ENCODE peak calls at places on chromosome 10, in four cellular contexts. F is mesenchymal stem cell, R is H1, S is IMR-90. W is an unnamed sample.

GRCh38 chr10:117830832-117831231 is 215.9 kb downstream of the RAB11FIP2 start:
- DNase-seq in F (no peak), R (no peak), S (no peak), W (peak)

GRCh38 chr10:51654918-51655317 is 44.5 kb downstream of the CSTF2T start:
- DNase-seq in R (no peak), F (no peak), S (no peak), W (no peak)

GRCh38 chr10:24920907-24921881 is 31.2 kb downstream of the PRTFDC1 start:
- DNase-seq in F (peak), S (peak), R (no peak), W (no peak)

GRCh38 chr10:71996598-71997371 is 32.6 kb downstream of the CHST3 start:
- DNase-seq in F (no peak), S (no peak), R (no peak), W (no peak)

GRCh38 chr10:21036757-21037156 is 139.6 kb upstream of the NEBL start:
- DNase-seq in R (no peak), F (no peak), S (no peak), W (no peak)

GRCh38 chr10:103145860-103146466 is 47.1 kb downstream of the NT5C2 start:
- DNase-seq in F (peak), S (peak), R (no peak), W (no peak)

GRCh38 chr10:3760083-3760482 is 24.9 kb downstream of the KLF6 start:
- DNase-seq in R (no peak), F (no peak), S (no peak), W (no peak)

GRCh38 chr10:70910486-70911350 is 22.4 kb upstream of the PCBD1 start:
- DNase-seq in R (no peak), S (no peak), F (no peak), W (no peak)

GRCh38 chr10:62992145-62992721 is 140.9 kb upstream of the NRBF2 start:
- DNase-seq in R (no peak), S (peak), F (no peak), W (no peak)

GRCh38 chr10:34290412-34291082 is 524.5 kb downstream of the PARD3 start:
- DNase-seq in F (peak), S (peak), R (no peak), W (no peak)

GRCh38 chr10:42783181-42783549 is 570 bp downstream of the BMS1 start:
- DNase-seq in R (no peak), S (peak), F (peak), W (no peak)

GRCh38 chr10:110358869-110359629 is 54.3 kb upstream of the SMNDC1 start:
- DNase-seq in F (no peak), R (no peak), S (no peak), W (no peak)

GRCh38 chr10:52229271-52229931 is 84.7 kb upstream of the DKK1 start:
- DNase-seq in S (peak), F (peak), R (no peak), W (no peak)

GRCh38 chr10:93965911-93966310 is 27.8 kb upstream of the PLCE1 start:
- DNase-seq in F (no peak), R (no peak), S (no peak), W (no peak)

GRCh38 chr10:93967756-93968155 is 26.0 kb upstream of the PLCE1 start:
- DNase-seq in F (no peak), R (no peak), S (no peak), W (no peak)

GRCh38 chr10:93963434-93963833 is 30.3 kb upstream of the PLCE1 start:
- DNase-seq in F (no peak), S (no peak), R (no peak), W (no peak)

GRCh38 chr10:93973748-93974445 is 19.8 kb upstream of the PLCE1 start:
- DNase-seq in F (no peak), S (no peak), R (no peak), W (no peak)

DNA sequence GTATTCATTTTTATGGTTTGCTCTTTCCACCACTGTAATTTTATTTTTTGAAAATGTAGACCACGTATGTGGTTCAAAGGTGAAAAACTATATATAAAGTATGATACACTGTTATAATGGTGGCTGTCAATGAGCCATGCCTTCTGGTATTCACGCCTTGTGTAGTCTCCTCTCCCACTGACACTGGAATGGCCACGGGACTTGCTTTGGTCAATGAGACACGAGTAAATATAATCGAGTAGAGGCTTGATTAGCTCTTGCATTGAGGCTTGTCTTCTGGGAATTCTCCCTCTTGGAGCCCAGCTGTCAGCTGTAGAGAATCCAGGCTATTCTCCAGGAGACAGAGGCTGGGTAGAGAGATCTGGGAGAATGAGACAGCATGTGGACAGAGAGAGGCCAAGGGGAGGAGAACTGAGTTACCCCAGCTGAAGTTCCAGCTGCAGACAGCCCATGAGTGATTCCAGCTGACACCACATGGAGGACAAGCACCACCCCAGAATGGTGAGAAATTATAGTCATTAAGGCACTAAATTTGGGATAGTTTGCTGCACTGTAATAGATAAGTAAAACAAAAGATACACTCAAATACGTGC is 25.2 kb upstream of the PLCE1 start:
- DNase-seq in S (no peak), R (no peak), F (no peak), W (no peak)
- H3K27ac ChIP-seq in S (no peak), R (no peak), F (peak), W (no peak)

GRCh38 chr10:78116451-78116850 is 82.8 kb downstream of the RPS24 start:
- DNase-seq in R (no peak), S (no peak), F (no peak), W (no peak)
- H2AFZ ChIP-seq in R (peak), S (no peak), F (no peak), W (no peak)

GRCh38 chr10:114634607-114634974 is 23.5 kb downstream of the ABLIM1 start:
- DNase-seq in F (peak), R (peak), S (peak), W (no peak)

GRCh38 chr10:114631090-114631677 is 26.9 kb downstream of the ABLIM1 start:
- DNase-seq in R (no peak), F (no peak), S (no peak), W (no peak)

GRCh38 chr10:114635101-114635500 is 23.0 kb downstream of the ABLIM1 start:
- DNase-seq in R (no peak), F (no peak), S (no peak), W (no peak)

GRCh38 chr10:114631678-114632417 is 26.2 kb downstream of the ABLIM1 start:
- DNase-seq in S (no peak), F (peak), R (no peak), W (peak)

DNA sequence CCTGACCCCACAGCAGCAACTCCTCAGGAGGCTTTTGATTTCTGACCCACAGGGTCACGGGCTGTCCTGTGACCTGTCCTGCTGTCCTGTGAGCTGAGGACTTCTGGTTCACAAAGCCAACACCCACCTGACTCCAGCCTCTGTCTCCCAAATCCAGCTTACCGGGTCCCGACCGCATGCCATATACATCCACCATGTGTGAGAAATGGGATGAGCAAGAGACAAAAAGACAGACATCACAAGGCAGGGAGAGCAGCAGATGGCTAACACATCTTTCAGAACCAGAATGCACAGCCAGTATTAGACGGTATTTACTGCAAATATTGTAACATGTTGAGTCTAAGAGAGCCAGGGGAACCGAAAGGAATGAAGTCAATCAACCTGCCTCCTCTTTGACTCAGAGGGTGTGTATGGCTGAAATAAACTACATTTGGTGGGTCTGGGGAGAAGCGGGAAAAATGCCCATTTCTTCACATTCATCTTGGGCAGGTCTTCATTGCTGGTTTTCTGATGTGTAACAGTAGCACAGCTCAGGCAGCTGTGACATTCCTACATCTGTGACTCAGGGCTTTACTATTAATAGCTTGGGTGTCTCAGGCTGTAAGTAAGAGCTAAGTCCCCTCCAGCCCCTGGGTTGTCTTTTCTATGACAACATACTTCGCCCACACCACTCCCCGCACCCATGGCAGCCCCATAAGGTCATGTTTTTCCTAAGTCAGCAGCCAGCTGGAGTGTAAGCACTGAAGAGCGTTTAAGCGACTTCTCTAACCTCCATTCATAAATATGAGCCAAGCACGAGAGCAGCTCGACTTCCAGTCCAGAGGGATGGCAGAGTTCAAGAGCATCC is 25.0 kb downstream of the ABLIM1 start:
- DNase-seq in F (peak), S (peak), R (no peak), W (no peak)
- H3K14ac ChIP-seq in F (no peak), S (peak), R (no peak), W (no peak)

DNA sequence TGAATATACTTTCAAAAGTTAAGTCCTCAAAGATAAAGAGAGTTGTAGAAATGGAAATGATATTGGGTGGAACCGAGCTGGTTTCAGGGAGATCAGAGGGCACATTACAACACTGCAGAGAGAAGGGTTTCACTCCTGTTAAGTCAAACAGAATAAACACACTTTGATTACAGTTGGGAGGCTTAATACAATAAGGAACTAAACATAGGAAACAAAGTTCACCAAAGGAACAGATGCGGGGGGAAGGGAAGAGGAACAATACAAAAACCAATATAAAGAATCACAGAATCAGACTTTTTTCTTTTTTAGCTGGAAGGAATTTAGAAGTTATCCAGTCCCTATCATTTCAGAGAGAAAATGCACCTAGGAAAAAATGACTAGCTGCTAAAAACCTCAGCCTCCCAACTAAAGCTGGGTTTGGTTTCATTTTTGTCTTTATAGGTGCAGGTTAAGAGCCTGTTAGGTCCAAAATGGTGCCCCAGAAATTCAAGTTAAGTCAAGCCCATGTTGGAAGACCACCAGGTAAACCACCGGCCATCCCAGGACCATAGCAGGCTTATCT is 81.9 kb downstream of the DNMBP start:
- DNase-seq in S (no peak), F (peak), R (no peak), W (no peak)
- H3K27ac ChIP-seq in S (no peak), F (peak), R (no peak), W (no peak)

GRCh38 chr10:45592432-45592831 is 80.1 kb downstream of the ZFAND4 start:
- DNase-seq in R (no peak), S (no peak), F (no peak), W (no peak)
- H2AFZ ChIP-seq in R (no peak), S (no peak), F (no peak), W (no peak)

W was measured in neuronal stem cell.